ENCODE peak calls at places on chromosomes 3 and 15, in eight cellular contexts. L, T, D, F, R, C, Q and Z are unnamed samples.

GRCh38 chr3:101963902-101964362 is 114.6 kb downstream of the NFKBIZ start:
- DNase-seq in D (no peak), C (no peak), L (peak), R (no peak), Q (no peak), T (peak), F (no peak), Z (no peak)

GRCh38 chr3:127688416-127689265 is 15.9 kb downstream of the ABTB1 start:
- DNase-seq in Q (no peak), C (peak), R (no peak), T (peak), F (no peak), L (peak), D (peak), Z (peak)

GRCh38 chr3:50627407-50628051 is 10.6 kb downstream of the MAPKAPK3 start:
- DNase-seq in C (peak), R (no peak), D (peak), F (peak), L (peak), T (peak), Q (no peak), Z (peak)

GRCh38 chr3:66297260-66297863 is 76.6 kb downstream of the SLC25A26 start:
- DNase-seq in T (peak), L (peak), Q (no peak), F (no peak), D (no peak), R (peak), C (no peak), Z (no peak)

GRCh38 chr3:189277711-189278110 is 105.9 kb downstream of the TPRG1 start:
- DNase-seq in T (peak), D (no peak), C (no peak), Q (no peak), F (no peak), L (peak), R (no peak), Z (no peak)

GRCh38 chr3:72458365-72458764 is 389.9 kb downstream of the SHQ1 start:
- DNase-seq in Q (no peak), F (no peak), L (no peak), D (no peak), T (no peak), C (no peak), R (no peak), Z (no peak)

GRCh38 chr15:49468440-49468839 is 45.4 kb downstream of the FGF7 start:
- DNase-seq in L (peak), D (no peak), R (no peak), F (no peak), C (no peak), Q (no peak), T (peak), Z (no peak)

GRCh38 chr3:94234177-94234788 is 171.4 kb downstream of the NSUN3 start:
- DNase-seq in L (peak), R (peak), C (peak), F (no peak), Q (peak), D (no peak), T (peak), Z (peak)

GRCh38 chr3:41174703-41174964 is 24.7 kb upstream of the CTNNB1 start:
- DNase-seq in L (no peak), R (no peak), F (no peak), C (no peak), T (no peak), Q (no peak), D (no peak), Z (peak)

GRCh38 chr15:34616613-34617012 is 33.2 kb upstream of the GOLGA8B start:
- DNase-seq in F (no peak), D (no peak), T (peak), C (no peak), Q (peak), L (peak), R (no peak), Z (no peak)

GRCh38 chr3:129606522-129607390 is at the start of gene PLXND1:
- DNase-seq in F (peak), Q (peak), C (peak), D (no peak), L (peak), T (peak), R (no peak), Z (peak)

GRCh38 chr15:96037584-96037983 is 292.9 kb upstream of the NR2F2 start:
- DNase-seq in T (no peak), C (no peak), Q (no peak), F (no peak), D (no peak), R (no peak), L (no peak), Z (no peak)

GRCh38 chr3:49476563-49476962 is 6.5 kb downstream of the DAG1 start:
- DNase-seq in L (peak), C (no peak), F (no peak), T (no peak), Q (no peak), R (no peak), D (no peak), Z (no peak)

GRCh38 chr15:63719281-63719680 is 114.5 kb downstream of the HERC1 start:
- DNase-seq in Q (no peak), T (no peak), C (no peak), R (no peak), D (no peak), L (no peak), F (no peak), Z (no peak)

GRCh38 chr15:39944711-39945110 is 10.8 kb downstream of the EIF2AK4 start:
- DNase-seq in F (no peak), Q (no peak), T (peak), D (no peak), L (peak), C (no peak), R (peak), Z (no peak)

GRCh38 chr3:149494022-149494758 is 19.7 kb downstream of the TM4SF4 start:
- DNase-seq in F (peak), C (peak), D (no peak), L (peak), T (peak), R (no peak), Q (peak), Z (peak)

GRCh38 chr3:190492966-190493365 is 20.9 kb upstream of the IL1RAP start:
- DNase-seq in T (no peak), C (peak), Q (no peak), D (no peak), F (no peak), L (no peak), R (no peak), Z (no peak)

GRCh38 chr3:196694941-196695848 is 16.9 kb downstream of the CEP19 start:
- DNase-seq in R (no peak), T (no peak), D (no peak), F (no peak), L (no peak), C (no peak), Q (no peak), Z (no peak)

GRCh38 chr3:9088431-9089353 is 125.4 kb upstream of the RAD18 start:
- DNase-seq in Q (no peak), R (no peak), D (no peak), L (peak), T (peak), F (no peak), C (no peak), Z (no peak)

GRCh38 chr3:37543692-37544091 is 318.0 kb upstream of the CTDSPL start:
- DNase-seq in F (no peak), Q (no peak), R (no peak), L (no peak), C (peak), D (no peak), T (no peak), Z (peak)

GRCh38 chr3:69403406-69403934 is 17.6 kb upstream of the FRMD4B start:
- DNase-seq in R (no peak), T (no peak), L (no peak), C (no peak), D (no peak), Q (no peak), F (no peak), Z (no peak)

GRCh38 chr3:106176734-106177133 is 307.9 kb upstream of the CBLB start:
- DNase-seq in R (no peak), L (peak), D (no peak), Q (no peak), T (peak), C (no peak), F (no peak), Z (no peak)

GRCh38 chr15:67085818-67086649 is 20.6 kb downstream of the SMAD3 start:
- DNase-seq in R (peak), T (peak), F (no peak), Q (no peak), D (no peak), C (no peak), L (peak), Z (no peak)

GRCh38 chr15:41513282-41514227 is at the start of gene LTK:
- DNase-seq in R (no peak), L (peak), F (no peak), C (peak), D (no peak), Q (peak), T (no peak), Z (peak)
- H3K4me3 ChIP-seq in R (peak), L (peak), F (peak), C (peak), D (peak), Q (peak), T (peak), Z (peak)

GRCh38 chr3:81761904-81762565 is 590 bp upstream of the GBE1 start:
- DNase-seq in R (no peak), D (no peak), C (no peak), L (peak), F (no peak), T (no peak), Q (no peak), Z (no peak)

GRCh38 chr3:81760924-81761903 is at the start of gene GBE1:
- DNase-seq in F (peak), D (peak), L (peak), T (peak), C (peak), R (peak), Q (peak), Z (peak)

GRCh38 chr3:81753416-81754014 is 7.9 kb downstream of the GBE1 start:
- DNase-seq in C (no peak), D (no peak), R (no peak), F (no peak), T (no peak), Q (no peak), L (no peak), Z (no peak)

GRCh38 chr3:81760215-81760614 is 1.2 kb downstream of the GBE1 start:
- DNase-seq in F (no peak), C (no peak), R (no peak), Q (no peak), D (no peak), T (no peak), L (peak), Z (no peak)

GRCh38 chr3:81758275-81758674 is 3.2 kb downstream of the GBE1 start:
- DNase-seq in R (peak), T (peak), F (no peak), Q (no peak), L (peak), D (no peak), C (no peak), Z (no peak)
- H3K4me3 ChIP-seq in R (no peak), T (no peak), F (no peak), Q (no peak), L (peak), D (no peak), C (no peak), Z (no peak)

DNA sequence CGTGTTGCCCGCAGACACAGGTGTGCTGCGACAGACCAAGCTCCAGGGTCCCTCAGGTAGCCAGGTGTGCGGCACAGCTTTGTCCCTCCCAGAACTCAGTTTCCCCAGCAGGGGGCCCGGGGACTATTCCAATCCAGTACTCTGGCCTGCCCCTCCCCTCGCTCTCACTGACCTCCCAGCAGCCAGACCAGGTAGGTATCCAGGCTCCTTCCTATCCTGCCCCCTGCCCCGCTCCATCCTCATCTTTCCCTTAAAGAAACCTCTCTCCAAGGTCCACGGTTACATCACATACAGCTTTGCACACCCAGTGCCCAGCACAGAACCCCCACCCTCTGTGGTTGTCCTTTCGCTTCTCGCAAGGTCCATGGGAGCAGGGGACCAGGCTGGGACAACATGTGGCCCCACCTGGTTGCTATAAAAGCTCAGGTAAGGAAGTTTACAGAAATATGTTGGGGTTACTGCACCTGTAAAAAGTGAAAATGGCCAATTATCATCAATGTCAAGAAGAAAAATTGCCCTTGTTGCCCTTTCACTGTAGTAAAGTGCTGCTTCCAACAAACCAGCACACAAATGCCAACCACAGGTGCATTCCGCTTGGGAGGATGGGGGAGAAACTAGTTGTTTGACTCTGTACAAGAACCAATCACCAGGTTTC is 7.3 kb upstream of the CYP11A1 start:
- DNase-seq in Q (no peak), T (no peak), R (no peak), F (no peak), C (no peak), L (no peak), D (no peak), Z (no peak)
- H3K4me3 ChIP-seq in Q (peak), T (peak), R (peak), F (peak), C (peak), L (peak), D (peak), Z (peak)

GRCh38 chr15:65066635-65067333 is 1.0 kb downstream of the RASL12 start:
- DNase-seq in D (no peak), R (no peak), T (no peak), C (peak), F (no peak), L (no peak), Q (peak), Z (no peak)
- H3K4me3 ChIP-seq in D (no peak), R (no peak), T (peak), C (peak), F (peak), L (no peak), Q (peak), Z (no peak)

DNA sequence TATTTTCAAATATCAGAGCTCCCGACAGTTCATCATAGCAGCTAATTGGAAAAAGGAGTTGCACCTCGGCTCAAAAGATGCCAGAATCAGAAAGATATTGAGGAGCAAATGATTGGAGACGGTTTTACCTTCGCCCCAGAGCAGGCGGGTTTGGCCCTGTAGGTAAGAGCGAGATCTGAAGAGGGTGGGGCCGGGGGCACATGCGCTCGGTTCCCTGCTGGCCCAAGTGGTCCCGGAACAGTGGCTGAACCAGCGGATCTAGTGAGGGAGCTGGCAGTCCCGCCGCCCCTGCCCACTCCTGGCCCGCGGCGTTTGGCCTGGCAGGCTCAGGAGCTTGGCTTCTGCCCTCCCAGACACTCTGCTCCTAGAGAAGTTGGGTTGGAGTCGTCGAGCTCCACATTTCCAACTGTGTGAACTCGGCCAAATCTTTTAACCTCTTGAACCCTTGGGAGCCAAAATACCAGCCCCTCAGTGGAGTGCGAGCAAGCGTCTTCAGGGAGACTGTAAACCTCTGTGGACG is 79.1 kb downstream of the RHCG start:
- DNase-seq in Q (no peak), L (no peak), F (no peak), R (no peak), C (no peak), D (peak), T (no peak), Z (no peak)
- H3K4me3 ChIP-seq in Q (no peak), L (no peak), F (no peak), R (no peak), C (no peak), D (no peak), T (no peak), Z (no peak)

GRCh38 chr3:115239717-115240116 is 92.6 kb upstream of the ZBTB20 start:
- DNase-seq in L (peak), F (peak), R (peak), D (no peak), T (peak), Q (peak), C (no peak), Z (peak)
- H3K4me3 ChIP-seq in L (peak), F (no peak), R (peak), D (no peak), T (no peak), Q (no peak), C (no peak), Z (no peak)

GRCh38 chr15:86235667-86236066 is 156.0 kb downstream of the AGBL1 start:
- DNase-seq in Q (no peak), F (no peak), D (no peak), L (no peak), T (no peak), C (no peak), R (no peak), Z (no peak)

GRCh38 chr15:86231864-86232801 is 152.5 kb downstream of the AGBL1 start:
- DNase-seq in C (peak), F (no peak), Q (peak), D (no peak), R (no peak), T (peak), L (peak), Z (peak)

DNA sequence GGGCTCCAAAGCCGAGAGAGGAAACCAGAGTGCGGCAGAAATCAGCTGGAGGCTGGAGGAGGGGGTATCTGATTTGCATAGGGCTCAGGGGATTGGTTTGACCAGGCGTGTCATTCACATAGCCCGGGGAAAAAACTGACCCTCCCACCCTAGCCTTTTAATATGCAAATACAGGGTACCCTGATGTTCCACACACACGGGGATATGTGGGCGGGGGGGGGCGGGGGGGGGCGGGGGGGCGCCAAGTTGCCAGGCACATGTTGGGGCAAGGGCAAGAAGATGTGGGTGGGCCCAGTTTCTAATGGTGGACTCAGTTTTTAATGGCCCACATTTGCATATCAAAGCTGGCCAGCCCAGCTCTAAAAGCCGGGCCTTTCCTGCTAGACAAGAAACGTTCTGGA is 157.1 kb downstream of the AGBL1 start:
- DNase-seq in C (peak), F (no peak), T (no peak), R (no peak), L (no peak), D (no peak), Q (no peak), Z (no peak)
- H3K4me3 ChIP-seq in C (peak), F (no peak), T (no peak), R (no peak), L (no peak), D (no peak), Q (no peak), Z (no peak)

GRCh38 chr15:81929557-81929956 is 116.3 kb downstream of the MEX3B start:
- DNase-seq in F (no peak), T (no peak), D (no peak), R (no peak), L (no peak), C (no peak), Q (no peak), Z (no peak)

GRCh38 chr15:81930582-81931369 is 115.0 kb downstream of the MEX3B start:
- DNase-seq in Q (no peak), T (no peak), L (no peak), D (no peak), C (no peak), R (no peak), F (no peak), Z (no peak)
- H3K4me3 ChIP-seq in Q (no peak), T (no peak), L (no peak), D (no peak), C (no peak), R (no peak), F (no peak), Z (no peak)

DNA sequence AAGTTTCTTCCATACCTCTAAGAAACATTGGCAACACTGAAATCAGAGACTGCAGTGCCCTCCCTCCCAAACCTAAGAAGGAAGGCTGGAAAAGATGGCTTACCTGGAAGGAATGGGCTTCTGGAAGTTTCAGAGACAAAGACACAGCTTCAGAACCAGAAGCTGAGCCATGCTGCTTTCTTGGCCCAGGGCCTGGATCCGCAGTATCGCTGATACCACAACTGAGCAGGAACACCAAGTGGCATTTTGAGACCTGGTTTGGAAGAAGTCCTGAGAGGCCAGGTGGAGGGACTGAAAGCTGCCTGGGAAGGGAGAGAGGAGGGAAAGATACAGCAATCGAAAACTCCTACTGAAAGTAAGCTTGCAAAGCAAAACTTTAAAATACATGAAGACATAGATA is 19.8 kb downstream of the GPR160 start:
- DNase-seq in T (no peak), F (no peak), C (no peak), Q (no peak), L (no peak), D (no peak), R (no peak), Z (no peak)
- H3K4me3 ChIP-seq in T (no peak), F (no peak), C (no peak), Q (no peak), L (no peak), D (no peak), R (no peak), Z (no peak)

GRCh38 chr3:139329364-139329850 is 14.4 kb upstream of the MRPS22 start:
- DNase-seq in L (peak), R (no peak), T (peak), D (peak), F (peak), Q (peak), C (peak), Z (peak)
- H3K4me3 ChIP-seq in L (peak), R (peak), T (no peak), D (no peak), F (no peak), Q (no peak), C (peak), Z (peak)